ENCODE peak calls at places on chromosomes 1 and 21, in six cellular contexts. W, R, Y, Q, X and K are unnamed samples.

GRCh38 chr1:51421961-51422360 is 91.6 kb upstream of the TTC39A start:
- DNase-seq in W (peak), R (peak), Y (peak), Q (no peak), X (peak), K (peak)

GRCh38 chr21:15197696-15198095 is 132.9 kb upstream of the NRIP1 start:
- DNase-seq in W (no peak), R (no peak), Y (no peak), Q (no peak), X (no peak), K (no peak)

GRCh38 chr1:207407655-207408256 is 46.4 kb upstream of the CR2 start:
- DNase-seq in W (peak), R (no peak), Y (no peak), Q (no peak), X (no peak), K (no peak)

GRCh38 chr1:93699676-93700168 is 18.1 kb upstream of the BCAR3 start:
- DNase-seq in W (no peak), R (no peak), Y (no peak), Q (no peak), X (no peak), K (no peak)

GRCh38 chr1:36223373-36223995 is 759 bp upstream of the THRAP3 start:
- DNase-seq in W (peak), R (no peak), Y (peak), Q (no peak), X (peak), K (peak)

GRCh38 chr1:54965624-54966340 is 14.6 kb upstream of the TMEM61 start:
- DNase-seq in W (peak), R (no peak), Y (peak), Q (no peak), X (peak), K (no peak)

GRCh38 chr1:225712391-225712790 is 59.5 kb upstream of the ENAH start:
- DNase-seq in W (no peak), R (no peak), Y (no peak), Q (no peak), X (peak), K (no peak)

GRCh38 chr1:114286179-114286578 is 132.5 kb upstream of the SYT6 start:
- DNase-seq in W (peak), R (no peak), Y (peak), Q (no peak), X (no peak), K (no peak)

GRCh38 chr1:223708651-223709268 is 3.6 kb upstream of the CAPN2 start:
- DNase-seq in W (no peak), R (no peak), Y (no peak), Q (no peak), X (no peak), K (no peak)

GRCh38 chr1:174258148-174258550 is 98.8 kb downstream of the RABGAP1L start:
- DNase-seq in W (peak), R (peak), Y (peak), Q (peak), X (peak), K (peak)

GRCh38 chr1:24154215-24154614 is 11.3 kb upstream of the IL22RA1 start:
- DNase-seq in W (no peak), R (no peak), Y (no peak), Q (peak), X (no peak), K (peak)

GRCh38 chr1:24015226-24016210 is 35.4 kb upstream of the SRSF10 start:
- DNase-seq in W (peak), R (no peak), Y (peak), Q (no peak), X (no peak), K (no peak)

GRCh38 chr21:42561742-42562141 is 48.1 kb downstream of the SLC37A1 start:
- DNase-seq in W (no peak), R (no peak), Y (no peak), Q (no peak), X (no peak), K (no peak)

GRCh38 chr1:203127672-203128611 is at the start of gene ADORA1:
- DNase-seq in W (peak), R (peak), Y (peak), Q (peak), X (no peak), K (peak)

GRCh38 chr21:28375708-28376385 is 616.8 kb downstream of the LTN1 start:
- DNase-seq in W (peak), R (no peak), Y (peak), Q (no peak), X (no peak), K (no peak)

GRCh38 chr1:152906023-152906565 is 2.3 kb upstream of the IVL start:
- DNase-seq in W (peak), R (no peak), Y (peak), Q (no peak), X (no peak), K (no peak)

GRCh38 chr1:178942285-178943218 is 71.7 kb upstream of the ANGPTL1 start:
- DNase-seq in W (peak), R (no peak), Y (peak), Q (no peak), X (no peak), K (no peak)

GRCh38 chr1:232557661-232558260 is 72.2 kb downstream of the SIPA1L2 start:
- DNase-seq in W (no peak), R (no peak), Y (no peak), Q (no peak), X (no peak), K (no peak)

GRCh38 chr1:167923324-167924039 is 9.5 kb upstream of the ADCY10 start:
- DNase-seq in W (no peak), R (no peak), Y (no peak), Q (no peak), X (no peak), K (no peak)

DNA sequence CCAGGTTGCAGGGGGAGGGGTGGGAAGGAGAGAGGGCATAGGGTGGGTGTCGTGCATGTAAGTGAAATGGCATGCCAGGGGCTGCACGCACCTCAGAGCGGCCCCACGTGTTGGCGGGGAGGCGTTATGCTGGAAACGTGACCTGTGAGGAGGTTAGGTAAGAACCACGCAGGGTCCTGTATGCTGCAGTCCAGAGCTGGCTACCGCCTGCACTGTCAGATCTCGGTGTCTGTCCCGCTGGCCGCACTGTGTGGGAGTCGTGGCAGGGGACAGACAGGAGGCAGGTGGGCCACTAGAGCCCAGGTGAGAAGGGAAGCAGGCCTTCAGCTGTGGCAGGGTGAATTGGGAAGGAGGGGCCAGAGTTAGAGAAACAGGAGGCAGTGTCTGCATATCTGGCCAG is 79.7 kb downstream of the GALNT2 start:
- DNase-seq in W (no peak), R (no peak), Y (no peak), Q (no peak), X (no peak), K (no peak)
- H3K9ac ChIP-seq in W (no peak), R (peak), Y (no peak), Q (no peak), X (no peak), K (no peak)

GRCh38 chr21:44855572-44855971 is 17.9 kb downstream of the PTTG1IP start:
- DNase-seq in W (no peak), R (no peak), Y (no peak), Q (no peak), X (no peak), K (no peak)

GRCh38 chr21:44856131-44856530 is 17.4 kb downstream of the PTTG1IP start:
- DNase-seq in W (no peak), R (no peak), Y (no peak), Q (no peak), X (no peak), K (no peak)

GRCh38 chr21:44854664-44855446 is 18.6 kb downstream of the PTTG1IP start:
- DNase-seq in W (no peak), R (no peak), Y (no peak), Q (no peak), X (no peak), K (no peak)

GRCh38 chr21:44854391-44854663 is 19.2 kb downstream of the PTTG1IP start:
- DNase-seq in W (no peak), R (no peak), Y (no peak), Q (no peak), X (no peak), K (no peak)

GRCh38 chr21:44853601-44854390 is 19.7 kb downstream of the PTTG1IP start:
- DNase-seq in W (no peak), R (no peak), Y (no peak), Q (no peak), X (no peak), K (no peak)
- H3K9ac ChIP-seq in W (no peak), R (peak), Y (no peak), Q (no peak), X (no peak), K (no peak)

DNA sequence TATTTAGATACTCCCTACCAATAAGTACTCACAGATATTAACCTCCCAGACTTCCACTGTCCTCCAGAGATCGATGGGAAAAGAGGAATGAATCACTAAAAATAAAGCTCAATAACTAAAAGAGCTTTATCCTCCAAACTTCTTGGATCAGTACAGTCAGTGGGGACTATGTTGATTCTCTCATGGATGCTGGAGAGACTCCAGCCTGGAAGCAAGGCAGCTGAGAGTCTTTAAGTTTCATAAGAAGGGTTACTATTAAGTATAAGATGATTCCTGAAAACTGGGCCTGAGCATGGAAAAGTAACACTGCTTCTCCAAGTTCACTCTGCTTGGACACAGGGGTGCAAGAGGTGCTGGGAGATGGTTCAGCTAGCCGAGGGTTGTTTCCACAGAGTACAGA is 6.2 kb upstream of the DDR2 start:
- DNase-seq in W (peak), R (no peak), Y (no peak), Q (no peak), X (peak), K (no peak)
- H3K9ac ChIP-seq in W (peak), R (no peak), Y (no peak), Q (no peak), X (no peak), K (no peak)

GRCh38 chr1:111735858-111736544 is 3.2 kb downstream of the INKA2 start:
- DNase-seq in W (peak), R (no peak), Y (no peak), Q (peak), X (no peak), K (peak)

GRCh38 chr1:111738133-111738435 is 1.1 kb downstream of the INKA2 start:
- DNase-seq in W (no peak), R (no peak), Y (no peak), Q (no peak), X (no peak), K (no peak)

GRCh38 chr1:111738436-111739221 is 566 bp downstream of the INKA2 start:
- DNase-seq in W (peak), R (no peak), Y (peak), Q (peak), X (peak), K (peak)

GRCh38 chr1:111736548-111737215 is 2.5 kb downstream of the INKA2 start:
- DNase-seq in W (peak), R (no peak), Y (no peak), Q (no peak), X (no peak), K (peak)

DNA sequence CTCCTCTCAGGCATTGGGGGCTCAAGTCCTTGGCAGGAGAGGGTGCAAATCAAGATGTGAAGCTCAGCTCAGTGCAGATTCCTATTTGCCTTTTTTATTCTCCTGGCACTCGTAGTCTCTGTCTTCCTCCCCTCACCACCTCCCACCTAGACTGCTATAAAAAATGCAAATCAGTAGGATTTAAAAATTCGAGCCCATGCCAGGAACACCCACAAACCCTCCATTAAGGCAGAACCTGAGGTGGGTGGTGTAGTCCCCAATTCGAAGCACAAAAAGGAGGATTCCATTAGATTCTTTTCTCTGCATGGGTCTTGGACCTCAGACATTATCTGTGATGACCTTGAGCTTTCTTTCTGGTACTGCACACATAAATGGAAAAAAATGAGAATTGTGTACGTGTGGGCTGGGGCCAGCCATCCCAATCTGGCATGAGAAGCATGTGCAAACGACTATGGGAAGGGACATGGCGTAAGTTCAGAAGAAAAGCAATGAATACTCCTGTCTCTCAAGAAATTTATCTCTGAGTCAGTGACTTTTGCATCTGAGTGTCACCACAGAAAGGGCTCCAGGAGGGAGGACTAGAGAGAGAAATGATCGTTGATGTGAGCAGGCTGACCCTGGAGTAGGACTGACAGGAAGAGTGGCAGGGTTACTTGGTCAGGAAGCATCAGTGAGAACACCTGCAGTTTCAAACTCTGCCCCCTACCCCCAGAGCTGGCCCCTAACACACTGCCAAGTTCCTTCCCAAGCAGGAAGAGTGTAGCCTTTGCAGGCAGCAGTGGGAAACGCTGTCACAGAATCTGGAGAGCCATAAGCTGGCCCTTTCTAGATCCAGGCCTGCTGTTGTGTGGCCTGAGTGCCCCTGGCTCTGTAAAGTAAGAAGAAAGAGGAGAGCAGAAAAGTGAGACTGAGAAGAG is 1.7 kb downstream of the INKA2 start:
- DNase-seq in W (no peak), R (no peak), Y (no peak), Q (no peak), X (no peak), K (peak)
- H3K9ac ChIP-seq in W (peak), R (peak), Y (peak), Q (no peak), X (peak), K (no peak)

GRCh38 chr1:205443585-205444299 is 12.1 kb downstream of the BLACAT1 start:
- DNase-seq in W (no peak), R (no peak), Y (no peak), Q (no peak), X (no peak), K (no peak)

GRCh38 chr1:205444300-205444930 is 11.4 kb downstream of the BLACAT1 start:
- DNase-seq in W (no peak), R (no peak), Y (peak), Q (no peak), X (no peak), K (no peak)

GRCh38 chr1:205446828-205447227 is 9.0 kb downstream of the BLACAT1 start:
- DNase-seq in W (no peak), R (no peak), Y (no peak), Q (no peak), X (no peak), K (peak)

GRCh38 chr1:205445653-205445955 is 10.2 kb downstream of the BLACAT1 start:
- DNase-seq in W (no peak), R (no peak), Y (no peak), Q (no peak), X (no peak), K (no peak)

DNA sequence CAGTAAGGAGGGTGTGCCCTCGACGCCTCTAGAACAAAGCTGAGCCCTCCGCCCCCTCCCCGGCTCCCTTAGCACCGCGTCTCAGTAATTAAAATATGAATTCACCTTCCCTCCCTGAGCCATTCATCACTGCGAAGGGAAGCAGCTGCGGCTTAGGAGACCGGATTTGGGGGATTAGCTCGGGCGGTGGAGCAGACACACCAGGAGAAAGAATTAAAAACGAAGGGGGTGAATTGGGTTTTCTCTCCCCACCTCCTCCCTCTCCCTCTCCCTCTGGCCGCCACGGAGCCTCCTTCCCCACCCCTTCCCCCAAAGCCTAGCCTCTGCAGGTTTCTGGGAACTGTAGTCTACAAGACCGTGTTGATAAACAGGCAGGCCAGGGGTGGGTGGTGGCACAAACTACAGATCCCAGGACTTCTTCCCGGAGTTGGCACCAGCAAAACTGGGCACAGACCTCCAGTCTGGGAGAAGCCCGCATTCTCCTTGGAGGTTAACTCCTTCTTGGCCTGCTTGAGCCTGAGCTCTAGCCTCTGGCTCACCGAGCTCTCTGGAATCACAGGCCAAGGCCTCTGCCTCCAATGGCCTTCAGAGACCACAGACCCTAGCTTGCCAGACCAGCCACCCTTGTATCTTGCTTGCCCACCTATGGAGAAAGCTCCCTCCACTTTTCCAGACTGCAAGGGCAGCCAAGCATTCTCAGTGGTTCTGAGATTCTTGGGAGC is 10.8 kb downstream of the BLACAT1 start:
- DNase-seq in W (no peak), R (peak), Y (peak), Q (peak), X (no peak), K (peak)
- H3K9ac ChIP-seq in W (no peak), R (peak), Y (no peak), Q (no peak), X (no peak), K (no peak)

GRCh38 chr1:219189021-219189824 is 15.5 kb downstream of the LYPLAL1 start:
- DNase-seq in W (peak), R (no peak), Y (peak), Q (no peak), X (peak), K (no peak)
- H3K9ac ChIP-seq in W (no peak), R (no peak), Y (peak), Q (no peak), X (peak), K (no peak)

DNA sequence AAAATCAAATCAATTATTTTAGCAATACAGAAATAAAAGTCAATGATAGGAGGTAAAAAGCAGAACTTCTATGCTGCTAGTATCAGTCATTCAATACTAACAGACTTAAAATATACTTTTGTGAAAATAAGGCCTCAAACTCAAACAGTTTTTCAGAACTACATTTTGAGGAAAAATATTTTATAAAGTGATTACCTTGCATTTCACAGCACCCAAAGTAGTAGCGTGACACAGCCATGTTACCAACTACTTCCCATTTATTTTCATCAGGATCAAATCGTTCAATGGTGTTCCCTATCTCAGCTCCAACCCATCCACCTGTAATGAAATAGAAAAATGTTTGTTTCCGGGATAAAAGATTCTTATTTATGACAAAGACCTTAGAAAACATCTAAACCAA is 28.7 kb downstream of the TMEM69 start:
- DNase-seq in W (no peak), R (no peak), Y (no peak), Q (no peak), X (no peak), K (no peak)
- H3K9ac ChIP-seq in W (no peak), R (no peak), Y (no peak), Q (no peak), X (no peak), K (no peak)